ENCODE peak calls at places on chromosome 1, in six cellular contexts. C, U, R, K, Z and H are unnamed samples.

GRCh38 chr1:212987702-212988322 is 27.9 kb downstream of the ANGEL2 start:
- DNase-seq in U (no peak), R (no peak), C (no peak), Z (no peak), K (no peak), H (no peak)

GRCh38 chr1:155940531-155940992 is 876 bp upstream of the RXFP4 start:
- DNase-seq in U (no peak), R (peak; percentile 26), C (peak; percentile 63), K (peak; percentile 60), Z (peak; percentile 71), H (no peak)

GRCh38 chr1:56578963-56579875 is at the start of gene PLPP3:
- DNase-seq in K (peak; percentile 87), U (peak; percentile 80), C (peak; percentile 83), Z (peak; percentile 91), R (peak; percentile 78), H (peak; percentile 91)

GRCh38 chr1:76659171-76659940 is 207.9 kb upstream of the ST6GALNAC5 start:
- DNase-seq in U (no peak), R (no peak), Z (no peak), C (no peak), K (no peak), H (no peak)

GRCh38 chr1:226938903-226939438 is 1.1 kb upstream of the COQ8A start:
- DNase-seq in U (no peak), R (no peak), Z (no peak), C (no peak), K (no peak), H (no peak)

GRCh38 chr1:156958247-156958714 is 37.8 kb downstream of the LRRC71 start:
- DNase-seq in K (no peak), U (no peak), C (no peak), R (no peak), Z (no peak), H (no peak)

GRCh38 chr1:1776672-1777393 is 1.4 kb downstream of the NADK start:
- DNase-seq in K (no peak), U (no peak), Z (peak; percentile 50), R (no peak), C (no peak), H (no peak)

GRCh38 chr1:43447891-43448708 is 5.6 kb downstream of the HYI start:
- DNase-seq in Z (peak; percentile 14), R (no peak), C (peak; percentile 5), K (peak; percentile 24), U (no peak), H (peak; percentile 77)

GRCh38 chr1:81114191-81114590 is 686.5 kb upstream of the ADGRL2 start:
- DNase-seq in U (peak; percentile 48), Z (no peak), K (no peak), R (no peak), C (no peak), H (no peak)

GRCh38 chr1:233708416-233708815 is 94.5 kb downstream of the KCNK1 start:
- DNase-seq in K (no peak), Z (no peak), R (no peak), C (no peak), U (no peak), H (no peak)

GRCh38 chr1:21779613-21780521 is 3.1 kb downstream of the USP48 start:
- DNase-seq in U (no peak), R (no peak), Z (no peak), K (no peak), C (no peak), H (no peak)

GRCh38 chr1:154104433-154105082 is 50.3 kb downstream of the NUP210L start:
- DNase-seq in Z (no peak), K (no peak), C (no peak), R (no peak), U (peak; percentile 49), H (no peak)

GRCh38 chr1:40772146-40772770 is 11.3 kb upstream of the KCNQ4 start:
- DNase-seq in R (no peak), K (no peak), Z (no peak), C (no peak), U (no peak), H (no peak)

GRCh38 chr1:21229246-21230000 is 52.7 kb upstream of the EIF4G3 start:
- DNase-seq in K (no peak), R (no peak), U (no peak), Z (no peak), C (no peak), H (no peak)

GRCh38 chr1:66330711-66331110 is 203.2 kb upstream of the SGIP1 start:
- DNase-seq in U (no peak), K (no peak), R (no peak), Z (no peak), C (no peak), H (no peak)

GRCh38 chr1:55352080-55352800 is 137.1 kb upstream of the USP24 start:
- DNase-seq in K (no peak), C (no peak), U (no peak), Z (no peak), R (peak; percentile 59), H (peak; percentile 81)

GRCh38 chr1:68373173-68373572 is 76.6 kb downstream of the RPE65 start:
- DNase-seq in K (no peak), U (no peak), Z (no peak), C (no peak), R (no peak), H (no peak)

GRCh38 chr1:239056940-239057339 is 329.4 kb upstream of the CHRM3 start:
- DNase-seq in U (no peak), Z (no peak), C (no peak), R (no peak), K (peak; percentile 26), H (no peak)

GRCh38 chr1:174445817-174446216 is 1.9 kb upstream of the GPR52 start:
- DNase-seq in C (no peak), R (no peak), Z (no peak), U (no peak), K (no peak), H (no peak)

GRCh38 chr1:167455786-167456446 is 62.4 kb downstream of the CD247 start:
- DNase-seq in U (peak; percentile 68), K (peak; percentile 37), R (no peak), Z (peak; percentile 57), C (no peak), H (no peak)

GRCh38 chr1:13807213-13807612 is 107.2 kb downstream of the PRDM2 start:
- DNase-seq in U (peak; percentile 79), Z (no peak), K (peak; percentile 63), R (no peak), C (peak; percentile 52), H (no peak)

GRCh38 chr1:13806108-13806507 is 106.1 kb downstream of the PRDM2 start:
- DNase-seq in C (no peak), K (no peak), U (no peak), R (no peak), Z (no peak), H (no peak)

GRCh38 chr1:13808729-13809131 is 108.7 kb downstream of the PRDM2 start:
- DNase-seq in Z (no peak), C (no peak), K (no peak), U (no peak), R (peak; percentile 39), H (peak; percentile 60)

GRCh38 chr1:13812456-13813397 is 112.7 kb downstream of the PRDM2 start:
- DNase-seq in R (no peak), Z (no peak), C (no peak), U (no peak), K (no peak), H (no peak)

GRCh38 chr1:13809461-13810159 is 109.6 kb downstream of the PRDM2 start:
- DNase-seq in R (no peak), K (no peak), U (no peak), Z (no peak), C (no peak), H (no peak)
- TF ChIP-seq CTCF in R (no peak), K (no peak), U (peak; percentile 19), Z (no peak), C (no peak), H (no peak)

GRCh38 chr1:8681317-8681650 is 136.2 kb downstream of the RERE start:
- DNase-seq in R (no peak), K (no peak), Z (no peak), U (no peak), C (no peak), H (no peak)

GRCh38 chr1:8679929-8680504 is 137.4 kb downstream of the RERE start:
- DNase-seq in C (no peak), K (no peak), Z (no peak), U (no peak), R (no peak), H (no peak)

GRCh38 chr1:8679411-8679800 is 138.0 kb downstream of the RERE start:
- DNase-seq in U (no peak), Z (no peak), R (no peak), C (no peak), K (no peak), H (no peak)

GRCh38 chr1:8681911-8682310 is 135.5 kb downstream of the RERE start:
- DNase-seq in K (no peak), Z (no peak), U (no peak), R (no peak), C (no peak), H (no peak)

DNA sequence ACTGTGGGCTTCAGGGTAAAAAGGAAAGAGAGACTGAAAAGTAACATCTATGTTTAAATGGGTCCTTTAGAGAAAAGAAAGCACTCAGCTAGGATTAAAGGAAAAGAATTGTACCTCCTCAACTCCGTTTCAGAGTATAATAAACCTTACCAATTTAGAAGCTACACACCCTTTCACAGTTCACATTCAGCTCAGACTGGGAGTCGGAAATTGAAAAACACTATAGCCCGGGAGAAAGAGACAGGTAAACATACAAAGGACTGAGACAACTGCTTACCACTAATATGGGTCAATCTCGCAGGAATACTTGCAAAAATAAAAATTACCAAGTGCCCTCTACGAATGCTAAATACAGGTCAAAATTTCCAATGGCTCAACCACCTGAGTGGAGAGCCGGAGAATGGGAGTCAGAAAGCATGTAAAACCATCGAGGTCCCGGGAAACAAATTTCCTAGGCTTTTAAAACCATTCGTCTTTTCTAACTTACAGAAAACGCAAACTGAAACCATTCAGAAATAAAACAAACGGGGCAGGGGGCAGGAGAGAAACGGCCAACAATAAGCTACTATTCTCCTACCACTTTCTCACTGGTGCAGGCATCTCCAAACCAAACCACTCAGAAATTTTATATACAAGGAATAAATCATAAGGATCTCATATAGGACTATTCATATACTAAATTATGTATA is 136.7 kb downstream of the RERE start:
- DNase-seq in K (no peak), U (no peak), C (no peak), R (no peak), Z (no peak), H (no peak)
- H3K4me3 ChIP-seq in K (peak overlapping the region; percentile 40), U (no peak overlapping the region), C (no peak overlapping the region), R (peak overlapping the region; percentile 16), Z (no peak overlapping the region), H (peak overlapping the region; percentile 7)

GRCh38 chr1:25738507-25738906 is 61.5 kb upstream of the SELENON start:
- DNase-seq in K (no peak), C (no peak), R (no peak), Z (no peak), U (no peak), H (no peak)
- TF ChIP-seq EP300 in K (no peak), C (no peak), R (no peak), Z (no peak), U (no peak), H (no peak)

GRCh38 chr1:19374402-19374801 is 62.3 kb downstream of the SLC66A1 start:
- DNase-seq in R (no peak), K (no peak), U (peak; percentile 78), C (no peak), Z (no peak), H (no peak)
- TF ChIP-seq CTCF in R (no peak), K (no peak), U (peak; percentile 80), C (no peak), Z (peak; percentile 17), H (no peak)

DNA sequence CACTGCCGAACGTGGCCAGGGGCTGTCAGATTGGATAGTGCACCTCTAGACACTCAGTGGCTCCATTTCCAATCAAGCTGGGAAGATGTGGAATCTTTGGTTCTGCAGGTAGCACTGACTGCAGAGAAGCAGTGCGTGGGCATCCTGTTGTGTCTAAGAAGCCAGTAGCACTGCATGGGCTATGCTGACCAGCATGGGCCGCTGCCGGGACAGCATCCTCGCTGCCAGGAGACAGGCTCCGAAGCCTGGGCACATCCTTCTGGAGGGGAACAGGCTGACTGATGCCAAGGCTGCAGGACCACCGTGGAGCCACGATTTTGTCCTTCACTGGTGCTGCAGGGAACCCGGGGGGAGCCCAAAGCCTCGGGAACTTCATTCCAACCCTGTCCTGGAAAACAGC is 649.4 kb downstream of the NPHP4 start:
- DNase-seq in K (no peak), U (no peak), Z (no peak), R (no peak), C (no peak), H (peak; percentile 56)
- H3K4me3 ChIP-seq in K (no peak overlapping the region), U (no peak overlapping the region), Z (no peak overlapping the region), R (no peak overlapping the region), C (no peak overlapping the region), H (no peak overlapping the region)